ENCODE peak calls at places on chromosome 11, in seven cellular contexts. R is AG04450; Y is pancreas; M is body of pancreas; D is cardiac muscle cell; N is psoas muscle; Q is naive thymus-derived CD4-positive, alpha-beta T cell. O is an unnamed sample.

GRCh38 chr11:3614742-3615171 is 27.0 kb downstream of the ART5 start:
- DNase-seq in M (no peak), Q (peak; percentile 46), R (no peak), Y (no peak), D (no peak), N (peak; percentile 47), O (peak; percentile 32)

GRCh38 chr11:87722756-87723599 is 452.3 kb downstream of the RAB38 start:
- DNase-seq in Q (no peak), Y (no peak), N (no peak), M (peak; percentile 16), D (peak; percentile 11), R (no peak), O (no peak)

GRCh38 chr11:129366737-129367597 is 8.7 kb upstream of the BARX2 start:
- DNase-seq in R (no peak), M (no peak), Y (no peak), Q (no peak), N (no peak), D (no peak), O (no peak)

GRCh38 chr11:64264371-64264852 is 13.1 kb downstream of the PLCB3 start:
- DNase-seq in N (no peak), D (no peak), M (no peak), Q (no peak), Y (no peak), R (no peak), O (no peak)

GRCh38 chr11:95764267-95764898 is 25.2 kb downstream of the FAM76B start:
- DNase-seq in R (peak; percentile 38), N (no peak), D (peak; percentile 61), Q (peak; percentile 43), Y (no peak), M (no peak), O (no peak)

GRCh38 chr11:133576351-133576750 is 44.0 kb upstream of the OPCML start:
- DNase-seq in Y (no peak), M (no peak), Q (no peak), N (no peak), D (no peak), R (no peak), O (no peak)

GRCh38 chr11:70255717-70256116 is 14.8 kb upstream of the PPFIA1 start:
- DNase-seq in D (no peak), M (no peak), Y (no peak), Q (no peak), R (no peak), N (no peak), O (no peak)

GRCh38 chr11:8329961-8330361 is 66.3 kb upstream of the LMO1 start:
- DNase-seq in D (no peak), Y (no peak), M (no peak), N (no peak), Q (no peak), R (no peak), O (no peak)

GRCh38 chr11:73623651-73624050 is 22.7 kb upstream of the PLEKHB1 start:
- DNase-seq in M (no peak), N (no peak), R (no peak), Q (no peak), D (no peak), Y (no peak), O (no peak)

DNA sequence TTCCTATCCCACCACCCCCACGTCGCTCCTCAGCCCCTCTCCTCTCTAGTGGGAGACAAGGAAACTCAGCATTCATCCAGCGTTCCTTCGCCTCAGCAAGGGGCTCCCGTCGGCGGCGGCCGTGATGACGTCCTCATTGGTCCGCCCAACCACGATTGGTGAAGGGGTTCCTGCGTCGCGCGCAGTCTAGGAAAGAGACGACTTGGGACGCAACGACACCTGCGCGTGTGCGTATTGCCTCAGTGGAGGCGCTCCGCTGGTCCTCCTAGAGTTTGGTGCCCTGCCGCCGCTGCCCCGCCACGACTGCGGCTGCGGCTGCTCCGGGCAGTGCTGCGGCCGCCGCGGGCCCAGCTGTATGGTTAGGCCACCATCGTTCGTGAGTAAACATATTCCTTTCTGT is 56.6 kb downstream of the CCDC81 start:
- DNase-seq in M (no peak), D (no peak), N (no peak), Y (no peak), Q (no peak), R (no peak), O (no peak)
- H3K9me3 ChIP-seq in M (no peaks in the 10 kb centered on the region), D (no peaks in the 10 kb centered on the region), N (peaks cover 15% of the 10 kb centered on the region), Y (no peaks in the 10 kb centered on the region), Q (no peaks in the 10 kb centered on the region), R (peaks cover 11% of the 10 kb centered on the region), O (no peaks in the 10 kb centered on the region)

DNA sequence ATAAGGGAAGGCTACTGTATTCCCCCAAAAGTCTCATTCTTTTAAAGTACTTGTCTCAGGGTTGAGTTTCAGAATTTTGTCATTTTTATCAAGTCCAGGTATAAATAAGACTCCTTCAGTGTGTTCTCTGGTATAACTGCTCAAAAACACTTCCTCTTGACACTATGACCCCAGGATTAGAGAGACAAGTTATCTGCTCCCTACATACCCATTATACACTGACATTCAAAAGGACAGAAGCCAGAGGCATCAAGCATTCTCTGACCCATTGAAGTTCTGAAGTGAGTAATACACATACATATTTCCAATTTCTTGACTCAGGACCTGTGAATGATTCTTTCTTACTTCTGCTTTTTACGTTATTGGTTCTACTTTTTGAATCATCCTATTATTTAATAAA is 447.8 kb upstream of the CNTN5 start:
- DNase-seq in R (no peak), M (no peak), Y (no peak), Q (no peak), N (no peak), D (no peak), O (no peak)
- H3K9me3 ChIP-seq in R (peaks cover 2% of the 10 kb centered on the region), M (no peaks in the 10 kb centered on the region), Y (no peaks in the 10 kb centered on the region), Q (no peaks in the 10 kb centered on the region), N (no peaks in the 10 kb centered on the region), D (no peaks in the 10 kb centered on the region), O (no peaks in the 10 kb centered on the region)

GRCh38 chr11:42243370-42243769 is 783.9 kb upstream of the LRRC4C start:
- DNase-seq in M (no peak), Q (no peak), N (no peak), D (no peak), Y (no peak), R (no peak), O (no peak)

GRCh38 chr11:42234381-42235035 is 775.1 kb upstream of the LRRC4C start:
- DNase-seq in D (no peak), Y (no peak), Q (no peak), N (no peak), R (no peak), M (no peak), O (no peak)

GRCh38 chr11:42237701-42238235 is 778.3 kb upstream of the LRRC4C start:
- DNase-seq in N (no peak), Q (no peak), Y (no peak), R (no peak), D (no peak), M (no peak), O (no peak)

GRCh38 chr11:42244376-42244775 is 784.9 kb upstream of the LRRC4C start:
- DNase-seq in Y (no peak), D (no peak), Q (no peak), M (no peak), R (no peak), N (no peak), O (no peak)

GRCh38 chr11:42239102-42239501 is 779.6 kb upstream of the LRRC4C start:
- DNase-seq in Q (no peak), D (no peak), M (no peak), N (no peak), Y (no peak), R (no peak), O (no peak)
- H3K9me3 ChIP-seq in Q (no peaks in the 10 kb centered on the region), D (no peaks in the 10 kb centered on the region), M (no peaks in the 10 kb centered on the region), N (no peaks in the 10 kb centered on the region), Y (no peaks in the 10 kb centered on the region), R (no peaks in the 10 kb centered on the region), O (no peaks in the 10 kb centered on the region)

DNA sequence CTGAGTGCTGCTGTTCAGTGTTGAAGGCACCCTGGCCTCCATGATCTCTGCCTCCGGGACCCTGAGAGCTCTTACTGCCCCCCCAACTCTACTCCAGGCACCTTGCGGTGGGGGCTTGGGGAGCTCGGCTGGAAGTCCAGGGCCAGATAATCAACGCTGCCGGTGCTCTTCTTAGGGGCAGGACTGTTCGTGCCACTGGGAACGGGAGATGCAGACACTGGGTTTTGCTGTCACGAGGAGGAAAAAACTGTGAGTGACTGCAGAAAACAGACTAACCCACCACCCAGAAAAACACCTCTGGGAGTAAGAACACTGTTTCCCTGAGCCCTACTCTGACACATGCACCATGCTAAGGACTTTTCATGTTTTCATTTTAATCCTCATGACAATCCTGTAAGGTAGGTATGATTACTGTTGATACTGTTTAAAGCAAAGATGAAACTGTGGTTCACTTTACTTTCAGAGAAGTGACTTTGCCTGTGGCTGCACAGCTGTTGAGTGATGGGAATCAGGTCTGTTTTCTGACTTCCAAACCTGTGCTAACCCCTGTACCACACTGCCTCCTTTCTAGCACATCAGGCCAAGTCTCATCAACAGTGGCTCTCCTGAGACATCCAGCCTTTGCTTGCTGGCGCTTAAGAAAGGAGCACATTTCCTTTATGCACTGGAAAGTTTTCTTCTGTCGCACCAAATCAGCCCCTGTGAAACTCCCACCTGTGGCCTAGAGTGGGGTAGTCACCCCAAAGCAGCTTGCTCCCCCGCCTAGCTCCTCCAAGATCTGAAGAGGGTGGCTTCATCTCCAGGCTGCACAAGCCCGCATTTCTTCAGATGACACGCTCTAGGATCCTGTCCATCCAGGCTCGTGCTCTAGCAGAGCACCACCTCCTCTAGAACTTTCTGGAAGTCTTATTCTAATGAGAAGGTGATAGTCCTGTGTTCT is 31.8 kb downstream of the USP35 start:
- DNase-seq in N (no peak), Y (no peak), Q (no peak), M (no peak), D (no peak), R (no peak), O (no peak)
- H3K9me3 ChIP-seq in N (no peaks in the 10 kb centered on the region), Y (no peaks in the 10 kb centered on the region), Q (no peaks in the 10 kb centered on the region), M (no peaks in the 10 kb centered on the region), D (no peaks in the 10 kb centered on the region), R (no peaks in the 10 kb centered on the region), O (no peaks in the 10 kb centered on the region)

GRCh38 chr11:31818874-31819331 is 7.8 kb upstream of the PAX6 start:
- DNase-seq in D (no peak), M (no peak), N (no peak), R (no peak), Q (no peak), Y (no peak), O (no peak)

GRCh38 chr11:31817621-31818493 is 6.7 kb upstream of the PAX6 start:
- DNase-seq in N (no peak), Y (no peak), Q (no peak), D (no peak), M (peak; percentile 57), R (no peak), O (no peak)

GRCh38 chr11:31815743-31816466 is 4.8 kb upstream of the PAX6 start:
- DNase-seq in Q (no peak), Y (no peak), M (no peak), D (no peak), R (no peak), N (no peak), O (no peak)

GRCh38 chr11:31816467-31817053 is 5.4 kb upstream of the PAX6 start:
- DNase-seq in Q (no peak), R (no peak), N (no peak), D (no peak), Y (no peak), M (no peak), O (no peak)

GRCh38 chr11:31817054-31817620 is 6.0 kb upstream of the PAX6 start:
- DNase-seq in M (no peak), Q (no peak), R (no peak), D (no peak), Y (no peak), N (no peak), O (no peak)
- H3K9me3 ChIP-seq in M (no peaks in the 10 kb centered on the region), Q (no peaks in the 10 kb centered on the region), R (peaks cover 34% of the 10 kb centered on the region), D (no peaks in the 10 kb centered on the region), Y (no peaks in the 10 kb centered on the region), N (no peaks in the 10 kb centered on the region), O (peaks cover 8% of the 10 kb centered on the region)

DNA sequence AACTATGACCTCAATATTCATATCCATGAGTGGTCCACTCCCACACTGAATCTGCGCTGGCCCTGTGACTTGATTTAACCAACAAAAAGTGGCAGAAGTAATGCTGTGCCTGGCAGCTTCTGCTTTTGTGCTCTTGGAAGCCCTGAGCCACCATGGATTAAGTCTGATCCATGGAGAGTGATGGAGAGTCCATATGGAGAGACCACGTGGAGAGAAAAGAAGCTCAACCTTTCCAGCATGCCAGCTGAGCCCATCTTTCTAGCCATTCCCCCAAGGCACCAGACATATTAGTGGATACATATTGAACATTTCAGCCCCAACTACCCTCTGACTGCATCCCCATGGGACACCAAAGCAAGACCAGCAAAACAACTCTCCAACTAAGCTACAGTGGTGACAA is 16.0 kb downstream of the LRRC55 start:
- DNase-seq in Q (no peak), M (no peak), N (no peak), D (no peak), R (no peak), Y (no peak), O (no peak)
- H3K9me3 ChIP-seq in Q (no peaks in the 10 kb centered on the region), M (no peaks in the 10 kb centered on the region), N (no peaks in the 10 kb centered on the region), D (no peaks in the 10 kb centered on the region), R (no peaks in the 10 kb centered on the region), Y (no peaks in the 10 kb centered on the region), O (no peaks in the 10 kb centered on the region)

O was measured in T-helper 17 cell.